ENCODE peak calls at places on chromosomes 11 and 22, in nine cellular contexts. T is frontal cortex; C is NCI-H2171; P is coronary artery; J is retina; O is stimulated activated CD4-positive, alpha-beta T cell treated with anti-CD3 and anti-CD28 coated beads, TNF-alpha, amount 100 ng/mL, for 4 hours; Q is BE2C; G is stromal cell of bone marrow; N is amygdala. H is an unnamed sample.

GRCh38 chr11:44125598-44125997 is 30.1 kb downstream of the EXT2 start:
- DNase-seq in T (no peak), C (no peak), P (no peak), J (no peak), O (no peak), Q (no peak), G (no peak), N (no peak), H (no peak)

GRCh38 chr22:48503035-48503625 is 1324.5 kb downstream of the BRD1 start:
- DNase-seq in T (no peak), C (no peak), P (no peak), J (no peak), O (no peak), Q (no peak), G (no peak), N (no peak), H (no peak)

GRCh38 chr11:68669301-68670090 is 14.8 kb upstream of the GAL start:
- DNase-seq in T (no peak), C (no peak), P (no peak), J (no peak), O (no peak), Q (no peak), G (no peak), N (no peak), H (no peak)

GRCh38 chr22:46336119-46337078 is 885 bp downstream of the TRMU start:
- DNase-seq in T (no peak), C (no peak), P (no peak), J (no peak), O (no peak), Q (no peak), G (no peak), N (no peak), H (no peak)

GRCh38 chr11:117631336-117632090 is 165.5 kb downstream of the DSCAML1 start:
- DNase-seq in T (no peak), C (no peak), P (no peak), J (no peak), O (no peak), Q (no peak), G (no peak), N (no peak), H (no peak)

GRCh38 chr11:56916609-56917008 is 72.1 kb upstream of the OR5AK2 start:
- DNase-seq in T (no peak), C (no peak), P (no peak), J (no peak), O (no peak), Q (no peak), G (no peak), N (no peak), H (no peak)

GRCh38 chr11:14645247-14645912 is 1.8 kb downstream of the PDE3B start:
- DNase-seq in T (peak), C (no peak), P (no peak), J (no peak), O (no peak), Q (no peak), G (no peak), N (no peak), H (no peak)

GRCh38 chr22:19201858-19202798 is 23.6 kb upstream of the SLC25A1 start:
- DNase-seq in T (no peak), C (no peak), P (no peak), J (no peak), O (no peak), Q (no peak), G (no peak), N (no peak), H (no peak)

GRCh38 chr11:1772270-1773130 is 8.8 kb upstream of the CTSD start:
- DNase-seq in T (no peak), C (no peak), P (peak), J (no peak), O (no peak), Q (peak), G (peak), N (no peak), H (no peak)

GRCh38 chr11:843818-844692 is 1.4 kb downstream of the TSPAN4 start:
- DNase-seq in T (no peak), C (no peak), P (peak), J (peak), O (no peak), Q (no peak), G (peak), N (no peak), H (no peak)

GRCh38 chr22:42548597-42549328 is 5.0 kb upstream of the SERHL2 start:
- DNase-seq in T (no peak), C (no peak), P (no peak), J (no peak), O (no peak), Q (no peak), G (no peak), N (no peak), H (no peak)

GRCh38 chr11:721913-722811 is 16.1 kb downstream of the EPS8L2 start:
- DNase-seq in T (no peak), C (no peak), P (no peak), J (no peak), O (no peak), Q (no peak), G (no peak), N (no peak), H (no peak)

GRCh38 chr11:96257972-96258951 is 84.7 kb downstream of the MAML2 start:
- DNase-seq in T (no peak), C (no peak), P (no peak), J (no peak), O (no peak), Q (no peak), G (no peak), N (no peak), H (no peak)

GRCh38 chr22:40855960-40856512 is 403 bp downstream of the ST13 start:
- DNase-seq in T (peak), C (peak), P (peak), J (peak), O (no peak), Q (peak), G (no peak), N (no peak), H (no peak)

GRCh38 chr22:45476814-45477213 is 25.9 kb upstream of the FBLN1 start:
- DNase-seq in T (no peak), C (no peak), P (no peak), J (no peak), O (no peak), Q (no peak), G (no peak), N (no peak), H (no peak)

GRCh38 chr11:122843281-122844150 is 5.2 kb downstream of the CRTAM start:
- DNase-seq in T (no peak), C (no peak), P (no peak), J (no peak), O (no peak), Q (no peak), G (no peak), N (no peak), H (no peak)

GRCh38 chr11:119148855-119149370 is at the start of gene ABCG4:
- DNase-seq in T (peak), C (no peak), P (no peak), J (peak), O (peak), Q (peak), G (no peak), N (no peak), H (no peak)